ENCODE peak calls at places on chromosomes 13 and 19, in four cellular contexts. I is GM23338, K is fibroblast of pulmonary artery, U is tibial artery. O is an unnamed sample.

GRCh38 chr13:113863511-113864302 is at the start of gene GAS6:
- DNase-seq in U (no peak), K (peak), I (peak), O (no peak)

GRCh38 chr13:48801255-48801654 is 147.5 kb downstream of the CYSLTR2 start:
- DNase-seq in K (no peak), U (no peak), I (no peak), O (peak)

GRCh38 chr13:77752512-77753069 is 55.1 kb downstream of the SLAIN1 start:
- DNase-seq in K (no peak), U (no peak), I (no peak), O (no peak)

GRCh38 chr13:91291078-91291477 is 56.4 kb upstream of the MIR17HG start:
- DNase-seq in U (no peak), K (no peak), I (no peak), O (no peak)

GRCh38 chr19:19554074-19555023 is 16.3 kb downstream of the CILP2 start:
- DNase-seq in I (peak), K (peak), U (no peak), O (no peak)

GRCh38 chr13:30421093-30422055 is 919 bp upstream of the UBE2L5 start:
- DNase-seq in K (peak), I (peak), U (peak), O (no peak)

GRCh38 chr19:8304841-8305621 is 3.1 kb downstream of the CD320 start:
- DNase-seq in K (no peak), U (no peak), I (peak), O (no peak)

GRCh38 chr19:45716314-45717130 is 14.2 kb downstream of the FBXO46 start:
- DNase-seq in K (peak), I (peak), U (no peak), O (no peak)

GRCh38 chr13:99658266-99658991 is 157.2 kb downstream of the TM9SF2 start:
- DNase-seq in U (peak), I (peak), K (peak), O (no peak)

GRCh38 chr13:61255035-61255796 is 160.4 kb downstream of the PCDH20 start:
- DNase-seq in I (peak), K (peak), U (no peak), O (no peak)

GRCh38 chr19:1130801-1131717 is 27.3 kb downstream of the GPX4 start:
- DNase-seq in K (no peak), U (peak), I (no peak), O (no peak)

GRCh38 chr13:43159007-43159406 is 135.6 kb downstream of the DNAJC15 start:
- DNase-seq in U (no peak), K (peak), I (peak), O (peak)

GRCh38 chr13:52804202-52804641 is 44.2 kb downstream of the PCDH8 start:
- DNase-seq in K (no peak), I (no peak), U (no peak), O (no peak)

GRCh38 chr13:40221460-40222201 is 444.8 kb downstream of the FOXO1 start:
- DNase-seq in K (peak), I (no peak), U (no peak), O (no peak)

GRCh38 chr13:87777395-87777794 is 106.2 kb downstream of the SLITRK5 start:
- DNase-seq in I (peak), U (no peak), K (no peak), O (no peak)

GRCh38 chr19:39752390-39752789 is 14.6 kb upstream of the CLC start:
- DNase-seq in I (no peak), U (no peak), K (no peak), O (no peak)

GRCh38 chr13:84567848-84568247 is 685.6 kb upstream of the SLITRK1 start:
- DNase-seq in I (no peak), U (no peak), K (no peak), O (no peak)

GRCh38 chr19:37980419-37980975 is 73.5 kb downstream of the SIPA1L3 start:
- DNase-seq in K (no peak), I (no peak), U (peak), O (no peak)

GRCh38 chr13:77053192-77053591 is 26.2 kb upstream of the FBXL3 start:
- DNase-seq in U (no peak), I (no peak), K (no peak), O (no peak)

GRCh38 chr13:99265823-99266426 is 7.7 kb upstream of the GPR18 start:
- DNase-seq in U (no peak), K (peak), I (peak), O (no peak)

GRCh38 chr13:101139076-101139475 is 277.2 kb downstream of the NALCN start:
- DNase-seq in K (no peak), I (no peak), U (no peak), O (no peak)

GRCh38 chr13:68386808-68387207 is 1156.7 kb upstream of the PCDH9 start:
- DNase-seq in U (no peak), I (no peak), K (no peak), O (no peak)

GRCh38 chr13:108917581-108917980 is 288.2 kb downstream of the MYO16 start:
- DNase-seq in K (peak), I (no peak), U (no peak), O (peak)

GRCh38 chr13:113654175-113654560 is 3.8 kb downstream of the ATP4B start:
- DNase-seq in U (no peak), I (no peak), K (no peak), O (no peak)

GRCh38 chr19:4580021-4580901 is 20.8 kb upstream of the SEMA6B start:
- DNase-seq in I (peak), K (no peak), U (no peak), O (no peak)

GRCh38 chr19:53424968-53425597 is 6.7 kb upstream of the ZNF761 start:
- DNase-seq in K (peak), I (peak), U (peak), O (peak)

GRCh38 chr13:26015276-26015934 is 36.4 kb downstream of the SHISA2 start:
- DNase-seq in U (no peak), K (no peak), I (no peak), O (no peak)

GRCh38 chr19:5805465-5806132 is 732 bp downstream of the NRTN start:
- DNase-seq in I (peak), K (peak), U (no peak), O (no peak)

GRCh38 chr19:53892981-53893325 is 11.0 kb downstream of the PRKCG start:
- DNase-seq in I (peak), U (no peak), K (no peak), O (no peak)

GRCh38 chr19:53906211-53907192 is 2.6 kb upstream of the CACNG7 start:
- DNase-seq in I (peak), K (peak), U (no peak), O (no peak)

GRCh38 chr19:4233282-4233853 is 4.0 kb downstream of the EBI3 start:
- DNase-seq in K (peak), I (peak), U (no peak), O (no peak)

GRCh38 chr19:43776285-43776684 is 4.5 kb downstream of the KCNN4 start:
- DNase-seq in U (no peak), I (no peak), K (no peak), O (no peak)

GRCh38 chr13:99860736-99861135 is 110.8 kb downstream of the ZIC5 start:
- DNase-seq in K (no peak), I (no peak), U (no peak), O (no peak)

GRCh38 chr19:23823952-23824389 is 65.3 kb upstream of the ZNF681 start:
- DNase-seq in K (no peak), I (peak), U (no peak), O (no peak)

GRCh38 chr19:2977001-2977685 is at the start of gene TLE6:
- DNase-seq in K (peak), I (peak), U (peak), O (peak)
- H3K4me3 ChIP-seq in K (peak), I (peak), U (peak), O (peak)

GRCh38 chr19:50025794-50026549 is at the start of gene ZNF473:
- DNase-seq in K (peak), I (peak), U (peak), O (no peak)
- TF ChIP-seq CTCF in K (no peak), I (no peak), U (no peak), O (no peak)

DNA sequence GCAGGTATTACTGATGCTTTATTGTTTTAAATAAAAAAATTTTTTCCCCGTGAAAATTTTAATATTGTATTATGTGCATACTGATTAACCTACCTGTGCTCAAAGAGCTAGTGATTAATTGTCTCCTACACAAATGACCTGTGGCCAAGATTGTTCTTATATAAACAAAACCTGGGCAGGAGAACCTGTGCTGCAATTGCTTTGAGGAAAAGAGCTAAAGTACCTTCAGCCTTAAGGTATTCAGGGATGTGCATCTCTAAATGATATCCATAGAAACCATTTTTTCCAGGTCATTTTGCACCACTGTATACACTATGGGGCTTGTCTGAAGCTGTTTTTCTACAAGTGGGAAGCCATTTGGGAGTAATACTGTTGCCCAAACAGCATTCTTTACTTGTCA is 1.2 kb downstream of the FRY start:
- DNase-seq in K (no peak), I (no peak), U (no peak), O (no peak)
- H3K4me3 ChIP-seq in K (no peak), I (no peak), U (peak), O (peak)

GRCh38 chr19:49910179-49910578 is 13.5 kb upstream of the IL4I1 start:
- DNase-seq in K (no peak), U (no peak), I (no peak), O (no peak)

GRCh38 chr19:49915271-49915670 is 13.7 kb upstream of the ATF5 start:
- DNase-seq in K (no peak), I (no peak), U (no peak), O (no peak)

GRCh38 chr19:49911381-49912145 is 14.9 kb upstream of the IL4I1 start:
- DNase-seq in I (no peak), U (no peak), K (peak), O (no peak)

GRCh38 chr19:49913720-49914119 is 15.3 kb upstream of the ATF5 start:
- DNase-seq in U (no peak), K (no peak), I (no peak), O (no peak)

DNA sequence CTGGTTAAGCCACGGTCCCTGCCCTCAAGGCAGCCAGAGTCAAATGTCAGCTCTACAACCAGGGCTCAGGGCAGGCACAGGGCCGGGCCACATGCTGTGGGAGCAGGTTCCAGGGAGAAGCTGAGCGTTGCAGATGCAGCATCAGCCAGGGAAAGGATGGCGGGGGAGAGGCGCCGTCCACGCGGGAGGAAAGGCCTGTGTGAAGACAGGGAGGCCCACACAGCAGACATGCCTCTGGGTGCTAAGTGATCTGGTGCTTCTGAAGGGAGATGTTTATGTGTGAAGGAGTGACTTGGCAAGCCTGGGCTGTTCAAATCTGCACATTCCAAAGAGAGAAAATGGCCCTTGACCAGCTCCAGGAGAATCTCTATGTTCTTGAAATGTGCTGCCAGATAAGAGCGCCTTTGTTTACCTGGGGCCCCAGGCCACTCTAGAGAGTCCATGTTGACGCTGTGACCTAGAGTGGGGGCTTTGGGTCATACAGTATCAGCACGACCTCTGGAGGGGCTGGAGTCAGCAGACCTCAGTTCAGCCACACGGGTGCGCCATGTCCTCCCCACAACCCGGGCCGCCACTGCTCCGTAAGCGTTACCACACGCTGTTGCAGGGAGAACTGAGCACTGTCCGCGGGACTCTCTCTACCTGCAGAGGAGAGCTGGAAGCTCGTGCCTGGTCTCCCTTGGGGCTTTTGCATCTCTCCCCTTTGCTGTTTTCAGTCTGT is 15.9 kb upstream of the ATF5 start:
- DNase-seq in I (peak), U (no peak), K (no peak), O (no peak)
- TF ChIP-seq CTCF in I (peak), U (no peak), K (no peak), O (no peak)

O was measured in HFF-Myc.